ENCODE peak calls at places on chromosomes 2 and 18, in four cellular contexts. One of them, this sample, is unnamed.

GRCh38 chr2:192137451-192137850 is 57.3 kb downstream of the TMEFF2 start:
- DNase-seq in activated T-helper 1 cell treated with Interleukin-2 at 50 U/mL for 16 hours: no peak
- DNase-seq in fibroblast of lung: no peak
- DNase-seq in GM23338: no peak
- DNase-seq in this sample: no peak

GRCh38 chr18:36354989-36355388 is 57.5 kb downstream of the FHOD3 start:
- DNase-seq in activated T-helper 1 cell treated with Interleukin-2 at 50 U/mL for 16 hours: no peak
- DNase-seq in fibroblast of lung: peak
- DNase-seq in GM23338: no peak
- DNase-seq in this sample: no peak

GRCh38 chr18:28576941-28577340 is 400.0 kb upstream of the CDH2 start:
- DNase-seq in activated T-helper 1 cell treated with Interleukin-2 at 50 U/mL for 16 hours: no peak
- DNase-seq in fibroblast of lung: no peak
- DNase-seq in GM23338: no peak
- DNase-seq in this sample: no peak

GRCh38 chr18:21672868-21673267 is 31.7 kb downstream of the ABHD3 start:
- DNase-seq in activated T-helper 1 cell treated with Interleukin-2 at 50 U/mL for 16 hours: no peak
- DNase-seq in fibroblast of lung: peak
- DNase-seq in GM23338: no peak
- DNase-seq in this sample: peak

GRCh38 chr18:58937204-58937603 is 72.5 kb downstream of the ZNF532 start:
- DNase-seq in activated T-helper 1 cell treated with Interleukin-2 at 50 U/mL for 16 hours: no peak
- DNase-seq in fibroblast of lung: peak
- DNase-seq in GM23338: no peak
- DNase-seq in this sample: no peak

GRCh38 chr2:187615364-187615763 is 61.1 kb upstream of the TFPI start:
- DNase-seq in activated T-helper 1 cell treated with Interleukin-2 at 50 U/mL for 16 hours: no peak
- DNase-seq in fibroblast of lung: peak
- DNase-seq in GM23338: no peak
- DNase-seq in this sample: no peak

GRCh38 chr2:49251766-49252165 is 97.5 kb upstream of the FSHR start:
- DNase-seq in activated T-helper 1 cell treated with Interleukin-2 at 50 U/mL for 16 hours: no peak
- DNase-seq in fibroblast of lung: peak
- DNase-seq in GM23338: no peak
- DNase-seq in this sample: peak

GRCh38 chr18:28735731-28736130 is 558.8 kb upstream of the CDH2 start:
- DNase-seq in activated T-helper 1 cell treated with Interleukin-2 at 50 U/mL for 16 hours: no peak
- DNase-seq in fibroblast of lung: peak
- DNase-seq in GM23338: no peak
- DNase-seq in this sample: peak

GRCh38 chr2:10947005-10947440 is 35.3 kb downstream of the KCNF1 start:
- DNase-seq in activated T-helper 1 cell treated with Interleukin-2 at 50 U/mL for 16 hours: no peak
- DNase-seq in fibroblast of lung: peak
- DNase-seq in GM23338: no peak
- DNase-seq in this sample: no peak

GRCh38 chr2:170530284-170530745 is 184.8 kb upstream of the SP5 start:
- DNase-seq in activated T-helper 1 cell treated with Interleukin-2 at 50 U/mL for 16 hours: no peak
- DNase-seq in fibroblast of lung: peak
- DNase-seq in GM23338: peak
- DNase-seq in this sample: peak

GRCh38 chr2:220569380-220569779 is 942.0 kb downstream of the SLC4A3 start:
- DNase-seq in activated T-helper 1 cell treated with Interleukin-2 at 50 U/mL for 16 hours: no peak
- DNase-seq in fibroblast of lung: no peak
- DNase-seq in GM23338: no peak
- DNase-seq in this sample: no peak

GRCh38 chr2:172447811-172448493 is 20.6 kb downstream of the ITGA6 start:
- DNase-seq in activated T-helper 1 cell treated with Interleukin-2 at 50 U/mL for 16 hours: no peak
- DNase-seq in fibroblast of lung: no peak
- DNase-seq in GM23338: no peak
- DNase-seq in this sample: no peak

GRCh38 chr2:64839844-64840243 is 149.4 kb upstream of the SLC1A4 start:
- DNase-seq in activated T-helper 1 cell treated with Interleukin-2 at 50 U/mL for 16 hours: no peak
- DNase-seq in fibroblast of lung: peak
- DNase-seq in GM23338: no peak
- DNase-seq in this sample: no peak

GRCh38 chr18:69400976-69401474 is 337 bp downstream of the DOK6 start:
- DNase-seq in activated T-helper 1 cell treated with Interleukin-2 at 50 U/mL for 16 hours: no peak
- DNase-seq in fibroblast of lung: peak
- DNase-seq in GM23338: peak
- DNase-seq in this sample: no peak

GRCh38 chr2:65130440-65131175 is 702 bp upstream of the RAB1A start:
- DNase-seq in activated T-helper 1 cell treated with Interleukin-2 at 50 U/mL for 16 hours: peak
- DNase-seq in fibroblast of lung: no peak
- DNase-seq in GM23338: no peak
- DNase-seq in this sample: no peak

GRCh38 chr2:231545105-231545902 is 15.1 kb upstream of the NMUR1 start:
- DNase-seq in activated T-helper 1 cell treated with Interleukin-2 at 50 U/mL for 16 hours: no peak
- DNase-seq in fibroblast of lung: peak
- DNase-seq in GM23338: no peak
- DNase-seq in this sample: peak

GRCh38 chr2:150528861-150529801 is 41.7 kb upstream of the RND3 start:
- DNase-seq in activated T-helper 1 cell treated with Interleukin-2 at 50 U/mL for 16 hours: no peak
- DNase-seq in fibroblast of lung: peak
- DNase-seq in GM23338: peak
- DNase-seq in this sample: peak

GRCh38 chr2:144331652-144332355 is 188.1 kb downstream of the ZEB2 start:
- DNase-seq in activated T-helper 1 cell treated with Interleukin-2 at 50 U/mL for 16 hours: no peak
- DNase-seq in fibroblast of lung: peak
- DNase-seq in GM23338: peak
- DNase-seq in this sample: peak

GRCh38 chr2:170224692-170225091 is 46.7 kb downstream of the MYO3B start:
- DNase-seq in activated T-helper 1 cell treated with Interleukin-2 at 50 U/mL for 16 hours: no peak
- DNase-seq in fibroblast of lung: no peak
- DNase-seq in GM23338: no peak
- DNase-seq in this sample: no peak

GRCh38 chr2:5895284-5895683 is 203.1 kb downstream of the SOX11 start:
- DNase-seq in activated T-helper 1 cell treated with Interleukin-2 at 50 U/mL for 16 hours: no peak
- DNase-seq in fibroblast of lung: no peak
- DNase-seq in GM23338: no peak
- DNase-seq in this sample: no peak

GRCh38 chr2:238907717-238908173 is 59.9 kb downstream of the TWIST2 start:
- DNase-seq in activated T-helper 1 cell treated with Interleukin-2 at 50 U/mL for 16 hours: no peak
- DNase-seq in fibroblast of lung: no peak
- DNase-seq in GM23338: no peak
- DNase-seq in this sample: no peak

GRCh38 chr18:48947583-48947982 is 3.2 kb downstream of the SMAD7 start:
- DNase-seq in activated T-helper 1 cell treated with Interleukin-2 at 50 U/mL for 16 hours: no peak
- DNase-seq in fibroblast of lung: no peak
- DNase-seq in GM23338: no peak
- DNase-seq in this sample: no peak

GRCh38 chr2:62354771-62355550 is 151.0 kb downstream of the TMEM17 start:
- DNase-seq in activated T-helper 1 cell treated with Interleukin-2 at 50 U/mL for 16 hours: no peak
- DNase-seq in fibroblast of lung: peak
- DNase-seq in GM23338: peak
- DNase-seq in this sample: no peak

GRCh38 chr2:160425394-160425793 is 68.2 kb downstream of the RBMS1 start:
- DNase-seq in activated T-helper 1 cell treated with Interleukin-2 at 50 U/mL for 16 hours: no peak
- DNase-seq in fibroblast of lung: peak
- DNase-seq in GM23338: no peak
- DNase-seq in this sample: no peak

GRCh38 chr2:57776916-57777315 is 269.7 kb upstream of the VRK2 start:
- DNase-seq in activated T-helper 1 cell treated with Interleukin-2 at 50 U/mL for 16 hours: no peak
- DNase-seq in fibroblast of lung: no peak
- DNase-seq in GM23338: no peak
- DNase-seq in this sample: no peak

GRCh38 chr2:127220102-127220806 is at the start of gene CYP27C1:
- DNase-seq in activated T-helper 1 cell treated with Interleukin-2 at 50 U/mL for 16 hours: no peak
- DNase-seq in fibroblast of lung: peak
- DNase-seq in GM23338: peak
- DNase-seq in this sample: no peak

GRCh38 chr2:214069254-214069653 is 341.6 kb upstream of the VWC2L start:
- DNase-seq in activated T-helper 1 cell treated with Interleukin-2 at 50 U/mL for 16 hours: no peak
- DNase-seq in fibroblast of lung: peak
- DNase-seq in GM23338: no peak
- DNase-seq in this sample: peak

GRCh38 chr18:59571953-59572352 is 125.3 kb downstream of the CCBE1 start:
- DNase-seq in activated T-helper 1 cell treated with Interleukin-2 at 50 U/mL for 16 hours: no peak
- DNase-seq in fibroblast of lung: no peak
- DNase-seq in GM23338: no peak
- DNase-seq in this sample: no peak

This sample was measured in H4.